ENCODE peak calls at places on chromosomes 11 and 22, in nine cellular contexts. W, X, E, K, S, D, C, A and U are unnamed samples. For H3K4me1, the result is how much of the 10 kb centered on the place peaks cover.

GRCh38 chr11:113262594-113262993 is 51.8 kb upstream of the TTC12 start:
- DNase-seq in W (no peak), X (no peak), E (no peak), K (no peak), S (no peak), D (no peak), C (no peak), A (no peak), U (no peak)

GRCh38 chr11:121741954-121742361 is 289.2 kb upstream of the SORL1-AS1 start:
- DNase-seq in W (peak), X (peak), E (peak), K (no peak), S (peak), D (no peak), C (no peak), A (peak), U (no peak)

GRCh38 chr11:44446996-44447771 is 118.3 kb upstream of the CD82 start:
- DNase-seq in W (no peak), X (no peak), E (no peak), K (peak), S (no peak), D (no peak), C (no peak), A (no peak), U (no peak)

GRCh38 chr11:2375341-2375853 is 1.7 kb upstream of the CD81 start:
- DNase-seq in W (no peak), X (peak), E (no peak), K (no peak), S (no peak), D (peak), C (no peak), A (no peak), U (no peak)

GRCh38 chr22:39150848-39151215 is 1.6 kb downstream of the CBX7 start:
- DNase-seq in W (peak), X (peak), E (no peak), K (no peak), S (no peak), D (no peak), C (no peak), A (no peak), U (no peak)

GRCh38 chr11:96948066-96948465 is 558.3 kb downstream of the JRKL start:
- DNase-seq in W (no peak), X (no peak), E (no peak), K (no peak), S (no peak), D (no peak), C (no peak), A (no peak), U (no peak)

GRCh38 chr11:35162795-35163194 is 23.8 kb downstream of the CD44 start:
- DNase-seq in W (no peak), X (no peak), E (no peak), K (no peak), S (no peak), D (no peak), C (peak), A (no peak), U (no peak)

GRCh38 chr22:45917146-45917545 is 59.8 kb downstream of the WNT7B start:
- DNase-seq in W (no peak), X (no peak), E (no peak), K (peak), S (no peak), D (no peak), C (no peak), A (no peak), U (no peak)

GRCh38 chr11:3614742-3615171 is 27.0 kb downstream of the ART5 start:
- DNase-seq in W (no peak), X (no peak), E (no peak), K (no peak), S (no peak), D (peak), C (no peak), A (no peak), U (no peak)

GRCh38 chr11:96781082-96781481 is 391.3 kb downstream of the JRKL start:
- DNase-seq in W (no peak), X (no peak), E (no peak), K (no peak), S (no peak), D (no peak), C (no peak), A (no peak), U (no peak)

GRCh38 chr11:34667810-34668582 is 47.1 kb downstream of the EHF start:
- DNase-seq in W (peak), X (no peak), E (no peak), K (no peak), S (no peak), D (no peak), C (no peak), A (no peak), U (no peak)

GRCh38 chr22:40479887-40480538 is 109.6 kb downstream of the SGSM3 start:
- DNase-seq in W (no peak), X (no peak), E (no peak), K (no peak), S (no peak), D (no peak), C (no peak), A (no peak), U (no peak)

GRCh38 chr11:45224766-45225165 is 61.4 kb downstream of the SYT13 start:
- DNase-seq in W (no peak), X (peak), E (no peak), K (no peak), S (no peak), D (no peak), C (no peak), A (no peak), U (no peak)

GRCh38 chr11:119121008-119121810 is at the start of gene HINFP:
- DNase-seq in W (peak), X (peak), E (peak), K (peak), S (peak), D (peak), C (peak), A (peak), U (peak)

GRCh38 chr11:47980907-47981621 is 705 bp downstream of the PTPRJ start:
- DNase-seq in W (peak), X (peak), E (peak), K (peak), S (peak), D (peak), C (no peak), A (no peak), U (no peak)

GRCh38 chr11:20596629-20597129 is 2.7 kb upstream of the SLC6A5 start:
- DNase-seq in W (no peak), X (no peak), E (no peak), K (no peak), S (no peak), D (no peak), C (no peak), A (no peak), U (no peak)

DNA sequence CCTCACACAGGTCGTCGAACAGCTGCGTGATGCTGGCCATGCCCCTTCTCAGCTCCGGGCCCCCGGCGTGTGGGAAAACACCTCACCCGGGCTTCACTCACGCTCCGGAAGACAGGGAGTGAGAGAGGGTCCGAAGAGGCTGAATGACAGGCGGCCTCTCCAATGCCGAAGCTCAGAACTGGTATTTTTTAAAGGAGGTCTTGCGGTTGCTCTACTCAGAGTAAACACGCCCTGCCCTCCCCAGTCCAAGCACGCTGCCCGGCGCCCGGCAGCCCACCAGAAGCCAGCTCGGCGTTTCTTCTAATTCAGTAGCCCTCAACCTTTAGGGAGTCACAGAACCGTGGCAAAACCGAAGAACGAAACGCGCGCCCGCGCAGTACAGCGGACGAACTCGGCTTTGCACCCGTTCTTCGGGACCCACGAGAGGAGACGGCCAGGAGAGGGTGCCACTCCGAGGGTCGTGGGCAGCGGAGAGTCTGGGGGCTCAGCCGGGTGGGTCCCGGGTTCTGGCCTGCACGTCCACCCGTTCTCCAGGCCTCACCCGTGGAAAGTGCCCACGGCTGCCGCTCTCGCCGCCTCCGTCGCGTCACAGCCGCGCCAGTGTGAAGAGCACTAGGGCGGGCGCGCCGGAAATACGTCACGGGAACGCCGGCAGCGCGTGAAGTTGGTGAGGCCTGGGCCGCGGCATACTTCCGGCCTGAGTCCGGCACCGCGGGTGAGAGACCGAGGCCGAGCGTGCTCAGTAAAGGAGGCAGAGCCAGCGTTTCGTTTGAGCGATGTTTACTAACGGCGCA is at the start of gene TUBGCP6:
- DNase-seq in W (peak), X (peak), E (peak), K (peak), S (peak), D (peak), C (no peak), A (peak), U (peak)
- H3K4me1 ChIP-seq in W (under half), X (under half), E (half or more), K (under half), S (under half), D (half or more), C (under half), A (half or more), U (under half)

DNA sequence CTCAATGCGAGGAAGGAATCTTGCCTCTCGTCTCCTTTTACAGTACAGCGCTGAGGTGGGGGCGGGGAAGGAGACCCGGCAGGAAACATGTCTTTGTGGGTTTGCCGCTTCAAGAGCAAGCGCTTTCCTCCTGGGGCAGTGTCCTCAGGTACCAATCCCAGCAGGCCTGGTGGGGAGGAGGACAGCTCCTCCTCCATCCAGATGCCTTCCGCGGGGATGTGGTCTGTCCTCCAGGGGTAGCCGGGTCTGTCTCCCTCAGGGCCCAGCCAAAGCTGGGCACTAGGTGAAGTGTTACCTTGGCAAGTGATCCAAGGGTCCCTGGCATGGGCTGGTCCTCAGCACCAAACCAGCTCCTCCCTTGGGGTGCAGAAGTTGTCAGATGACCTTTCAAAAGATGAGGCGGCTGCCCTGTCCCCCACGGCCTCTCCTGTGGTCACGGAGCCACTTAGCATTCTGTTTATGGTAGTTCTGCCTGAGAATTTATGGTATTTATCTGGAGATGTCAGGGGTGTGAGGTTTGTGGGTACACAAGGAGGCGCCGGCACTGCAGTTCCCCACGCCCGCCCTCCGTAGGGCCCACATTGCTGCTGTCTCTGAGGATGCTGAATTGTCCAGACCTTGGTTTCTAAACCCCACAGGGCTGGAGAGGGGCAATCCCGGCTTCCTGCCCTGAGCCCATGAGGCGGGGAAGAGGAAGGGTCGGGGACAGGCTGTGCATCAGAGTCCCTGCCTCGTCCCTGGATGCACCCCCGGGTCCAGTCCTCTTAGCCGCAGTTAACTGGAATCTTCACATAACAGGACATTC is 93.5 kb upstream of the ANO1 start:
- DNase-seq in W (no peak), X (no peak), E (no peak), K (no peak), S (no peak), D (no peak), C (no peak), A (no peak), U (no peak)
- H3K4me1 ChIP-seq in W (under half), X (under half), E (under half), K (under half), S (under half), D (under half), C (under half), A (half or more), U (under half)

DNA sequence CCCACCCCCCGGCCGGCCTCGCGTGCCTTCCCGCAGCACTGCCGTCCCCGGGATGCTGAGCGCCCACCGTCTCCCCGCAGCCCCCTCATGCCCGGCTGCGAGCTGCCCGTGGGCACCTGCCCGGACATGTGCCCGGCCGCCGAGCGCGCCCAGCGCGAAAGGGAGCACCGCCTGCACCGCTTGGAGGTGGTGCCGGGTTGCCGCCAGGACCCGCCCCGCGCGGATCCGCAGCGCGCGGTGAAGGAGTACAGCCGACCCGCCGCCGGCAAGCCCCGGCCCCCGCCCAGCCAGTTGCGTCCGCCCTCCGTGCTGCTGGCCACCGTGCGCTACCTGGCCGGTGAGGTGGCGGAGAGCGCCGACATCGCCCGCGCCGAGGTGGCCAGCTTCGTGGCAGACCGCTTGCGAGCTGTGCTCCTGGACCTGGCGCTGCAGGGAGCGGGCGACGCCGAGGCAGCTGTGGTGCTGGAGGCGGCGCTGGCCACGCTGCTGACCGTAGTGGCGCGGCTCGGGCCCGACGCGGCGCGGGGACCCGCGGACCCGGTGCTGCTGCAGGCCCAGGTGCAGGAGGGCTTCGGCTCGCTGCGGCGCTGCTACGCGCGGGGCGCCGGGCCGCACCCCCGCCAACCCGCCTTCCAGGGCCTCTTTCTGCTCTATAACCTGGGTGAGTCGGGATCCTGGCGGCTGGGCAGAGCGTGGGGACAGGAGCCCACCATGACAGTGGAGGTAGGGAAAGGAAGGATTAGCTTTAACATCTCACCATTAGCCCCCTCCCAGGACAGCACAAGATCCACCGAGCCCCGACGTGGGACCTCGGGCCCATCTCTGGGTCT is at the start of gene SAC3D1:
- DNase-seq in W (peak), X (no peak), E (peak), K (peak), S (no peak), D (peak), C (no peak), A (no peak), U (no peak)
- H3K4me1 ChIP-seq in W (under half), X (under half), E (under half), K (under half), S (under half), D (under half), C (under half), A (under half), U (under half)

GRCh38 chr22:49091451-49091850 is 736.2 kb downstream of the BRD1 start:
- DNase-seq in W (no peak), X (no peak), E (no peak), K (no peak), S (no peak), D (no peak), C (no peak), A (no peak), U (no peak)

GRCh38 chr22:49090853-49091135 is 736.9 kb downstream of the BRD1 start:
- DNase-seq in W (no peak), X (no peak), E (no peak), K (no peak), S (no peak), D (no peak), C (no peak), A (no peak), U (no peak)

GRCh38 chr22:49091917-49092545 is 735.6 kb downstream of the BRD1 start:
- DNase-seq in W (no peak), X (no peak), E (no peak), K (no peak), S (no peak), D (peak), C (no peak), A (no peak), U (no peak)

GRCh38 chr22:49088801-49089791 is 738.6 kb downstream of the BRD1 start:
- DNase-seq in W (no peak), X (peak), E (no peak), K (no peak), S (no peak), D (no peak), C (no peak), A (no peak), U (no peak)

GRCh38 chr22:49090061-49090852 is 737.4 kb downstream of the BRD1 start:
- DNase-seq in W (no peak), X (no peak), E (no peak), K (no peak), S (no peak), D (no peak), C (no peak), A (no peak), U (no peak)
- H3K4me1 ChIP-seq in W (under half), X (under half), E (under half), K (under half), S (under half), D (under half), C (under half), A (under half), U (under half)

GRCh38 chr22:36362077-36362476 is 25.7 kb downstream of the MYH9 start:
- DNase-seq in W (no peak), X (no peak), E (no peak), K (no peak), S (no peak), D (no peak), C (no peak), A (no peak), U (no peak)

GRCh38 chr22:36362819-36363377 is 24.9 kb downstream of the MYH9 start:
- DNase-seq in W (no peak), X (no peak), E (no peak), K (no peak), S (no peak), D (no peak), C (no peak), A (no peak), U (no peak)

GRCh38 chr22:36365020-36365411 is 22.8 kb downstream of the MYH9 start:
- DNase-seq in W (peak), X (peak), E (no peak), K (peak), S (no peak), D (peak), C (peak), A (peak), U (no peak)

GRCh38 chr22:36364255-36365019 is 23.3 kb downstream of the MYH9 start:
- DNase-seq in W (no peak), X (no peak), E (no peak), K (no peak), S (no peak), D (no peak), C (no peak), A (no peak), U (no peak)

DNA sequence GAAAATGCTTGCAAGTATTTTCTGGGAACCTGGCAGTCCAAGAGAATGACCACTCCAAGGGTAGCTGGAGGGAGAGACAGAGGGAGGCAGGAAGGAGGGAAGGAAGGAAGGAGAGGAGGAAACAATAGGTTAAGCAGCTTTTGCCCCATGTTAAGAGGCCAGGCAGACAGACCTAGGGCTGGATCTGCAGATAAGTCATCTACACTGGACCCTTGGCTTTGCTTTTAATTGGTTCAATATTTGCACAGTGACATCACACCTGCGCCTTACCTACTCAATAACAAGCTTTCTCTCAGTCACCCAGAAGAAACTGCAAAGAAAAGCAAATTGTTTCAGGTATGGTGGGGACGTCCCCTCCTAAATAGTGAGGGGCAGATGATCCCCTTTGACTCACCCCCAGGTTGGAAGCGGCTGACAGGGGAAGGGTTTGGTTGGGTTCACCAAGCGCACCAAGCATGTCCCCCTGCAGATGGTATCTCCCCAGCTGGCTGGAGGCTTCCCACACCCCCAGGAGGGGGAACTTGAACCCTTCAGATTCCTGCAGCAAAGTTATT is 24.3 kb downstream of the MYH9 start:
- DNase-seq in W (peak), X (no peak), E (no peak), K (peak), S (no peak), D (no peak), C (no peak), A (no peak), U (no peak)
- H3K4me1 ChIP-seq in W (half or more), X (half or more), E (under half), K (half or more), S (half or more), D (half or more), C (half or more), A (half or more), U (half or more)